ENCODE peak calls at places on chromosomes 16 and 17, in nine cellular contexts. One of them, this sample, is unnamed.
A peak's percentile ranks its signal among the peaks of the same experiment; 100 is the strongest.

GRCh38 chr17:38636054-38636453 is 30.3 kb upstream of the SRCIN1 start:
- DNase-seq in fibroblast of pulmonary artery: no peak
- DNase-seq in GM13977: no peak
- DNase-seq in NCI-H510A: no peak
- DNase-seq in stomach: no peak
- DNase-seq in EL: no peak
- DNase-seq in fibroblast of lung: no peak
- DNase-seq in AG04450: no peak
- DNase-seq in NCI-H748 treated with DMSO at 0.1 percent for 48 hours: no peak
- DNase-seq in this sample: no peak

GRCh38 chr16:11955713-11956123 is 9.3 kb upstream of the TNFRSF17 start:
- DNase-seq in fibroblast of pulmonary artery: peak; percentile 59
- DNase-seq in GM13977: no peak
- DNase-seq in NCI-H510A: no peak
- DNase-seq in stomach: no peak
- DNase-seq in EL: peak; percentile 98
- DNase-seq in fibroblast of lung: peak; percentile 76
- DNase-seq in AG04450: peak; percentile 87
- DNase-seq in NCI-H748 treated with DMSO at 0.1 percent for 48 hours: no peak
- DNase-seq in this sample: no peak

GRCh38 chr17:17806035-17806434 is 30.8 kb downstream of the SREBF1 start:
- DNase-seq in fibroblast of pulmonary artery: no peak
- DNase-seq in GM13977: no peak
- DNase-seq in NCI-H510A: no peak
- DNase-seq in stomach: no peak
- DNase-seq in EL: no peak
- DNase-seq in fibroblast of lung: no peak
- DNase-seq in AG04450: no peak
- DNase-seq in NCI-H748 treated with DMSO at 0.1 percent for 48 hours: no peak
- DNase-seq in this sample: no peak

GRCh38 chr17:3799181-3799627 is 1.8 kb downstream of the ITGAE start:
- DNase-seq in fibroblast of pulmonary artery: no peak
- DNase-seq in GM13977: no peak
- DNase-seq in NCI-H510A: no peak
- DNase-seq in stomach: no peak
- DNase-seq in EL: no peak
- DNase-seq in fibroblast of lung: no peak
- DNase-seq in AG04450: no peak
- DNase-seq in NCI-H748 treated with DMSO at 0.1 percent for 48 hours: no peak
- DNase-seq in this sample: no peak

GRCh38 chr16:14364386-14365199 is 265.5 kb downstream of the PARN start:
- DNase-seq in fibroblast of pulmonary artery: peak; percentile 28
- DNase-seq in GM13977: no peak
- DNase-seq in NCI-H510A: no peak
- DNase-seq in stomach: peak; percentile 35
- DNase-seq in EL: peak; percentile 94
- DNase-seq in fibroblast of lung: peak; percentile 48
- DNase-seq in AG04450: peak; percentile 36
- DNase-seq in NCI-H748 treated with DMSO at 0.1 percent for 48 hours: no peak
- DNase-seq in this sample: no peak

GRCh38 chr17:33012522-33013033 is 20.9 kb downstream of the SPACA3 start:
- DNase-seq in fibroblast of pulmonary artery: peak; percentile 87
- DNase-seq in GM13977: no peak
- DNase-seq in NCI-H510A: no peak
- DNase-seq in stomach: no peak
- DNase-seq in EL: peak; percentile 97
- DNase-seq in fibroblast of lung: peak; percentile 96
- DNase-seq in AG04450: peak; percentile 90
- DNase-seq in NCI-H748 treated with DMSO at 0.1 percent for 48 hours: no peak
- DNase-seq in this sample: no peak

GRCh38 chr17:10295728-10296343 is 77.0 kb downstream of the MYH13 start:
- DNase-seq in fibroblast of pulmonary artery: peak; percentile 83
- DNase-seq in GM13977: peak; percentile 70
- DNase-seq in NCI-H510A: no peak
- DNase-seq in stomach: no peak
- DNase-seq in EL: peak; percentile 61
- DNase-seq in fibroblast of lung: peak; percentile 56
- DNase-seq in AG04450: no peak
- DNase-seq in NCI-H748 treated with DMSO at 0.1 percent for 48 hours: no peak
- DNase-seq in this sample: no peak

GRCh38 chr17:45332989-45333701 is 16.3 kb upstream of the MAP3K14 start:
- DNase-seq in fibroblast of pulmonary artery: no peak
- DNase-seq in GM13977: peak; percentile 61
- DNase-seq in NCI-H510A: no peak
- DNase-seq in stomach: no peak
- DNase-seq in EL: peak; percentile 39
- DNase-seq in fibroblast of lung: no peak
- DNase-seq in AG04450: no peak
- DNase-seq in NCI-H748 treated with DMSO at 0.1 percent for 48 hours: no peak
- DNase-seq in this sample: no peak

GRCh38 chr17:40093005-40093579 is 7.3 kb downstream of the NR1D1 start:
- DNase-seq in fibroblast of pulmonary artery: no peak
- DNase-seq in GM13977: no peak
- DNase-seq in NCI-H510A: no peak
- DNase-seq in stomach: no peak
- DNase-seq in EL: no peak
- DNase-seq in fibroblast of lung: no peak
- DNase-seq in AG04450: no peak
- DNase-seq in NCI-H748 treated with DMSO at 0.1 percent for 48 hours: no peak
- DNase-seq in this sample: no peak

GRCh38 chr17:48101012-48101720 is at the start of gene CBX1:
- DNase-seq in fibroblast of pulmonary artery: peak; percentile 96
- DNase-seq in GM13977: peak; percentile 93
- DNase-seq in NCI-H510A: peak; percentile 99
- DNase-seq in stomach: peak; percentile 94
- DNase-seq in EL: peak; percentile 95
- DNase-seq in fibroblast of lung: peak; percentile 96
- DNase-seq in AG04450: peak; percentile 84
- DNase-seq in NCI-H748 treated with DMSO at 0.1 percent for 48 hours: peak; percentile 74
- DNase-seq in this sample: peak; percentile 89

This sample was measured in NCI-H1436 treated with DMSO at 0.1 percent for 48 hours.